ENCODE peak calls at places on chromosomes 12 and 14, in seven cellular contexts. K is thoracic aorta, H is tibial nerve, N is mesothelial cell of epicardium, S is transverse colon, Q is PC-9, X is B cell. R is an unnamed sample.
A peak's percentile ranks its signal among the peaks of the same experiment; 100 is the strongest.

GRCh38 chr12:55955800-55956508 is 9.9 kb downstream of the PMEL start:
- DNase-seq in Q (peak; percentile 93), H (no peak), X (no peak), K (no peak), N (no peak), S (peak; percentile 27), R (peak; percentile 91)

GRCh38 chr14:33646692-33647260 is 304.1 kb downstream of the EGLN3 start:
- DNase-seq in H (no peak), S (no peak), X (no peak), N (no peak), K (no peak), Q (peak; percentile 39), R (no peak)

GRCh38 chr12:49750027-49750977 is 8.9 kb downstream of the TMBIM6 start:
- DNase-seq in N (no peak), S (no peak), X (no peak), K (no peak), Q (peak; percentile 55), H (no peak), R (no peak)

GRCh38 chr12:62632521-62632920 is 165.9 kb downstream of the MON2 start:
- DNase-seq in X (no peak), N (peak; percentile 49), S (peak; percentile 35), H (peak; percentile 38), K (no peak), Q (no peak), R (no peak)

GRCh38 chr12:120847392-120848157 is 56.6 kb downstream of the SPPL3 start:
- DNase-seq in H (no peak), X (peak; percentile 51), Q (no peak), N (no peak), S (peak; percentile 18), K (no peak), R (no peak)

GRCh38 chr12:106106892-106107291 is 31.9 kb downstream of the NUAK1 start:
- DNase-seq in N (no peak), K (no peak), S (no peak), H (no peak), Q (peak; percentile 95), X (no peak), R (peak; percentile 64)

GRCh38 chr14:61891810-61892209 is 129.6 kb downstream of the SNAPC1 start:
- DNase-seq in N (no peak), S (no peak), K (no peak), Q (no peak), X (no peak), H (no peak), R (no peak)

GRCh38 chr12:56449622-56449984 is 377 bp upstream of the TIMELESS start:
- DNase-seq in K (no peak), N (no peak), H (no peak), Q (no peak), X (no peak), S (no peak), R (no peak)

GRCh38 chr14:101495827-101496778 is 65.2 kb upstream of the DIO3 start:
- DNase-seq in H (no peak), K (no peak), Q (no peak), N (no peak), S (peak; percentile 3), X (peak; percentile 26), R (peak; percentile 17)

GRCh38 chr12:21751517-21751916 is 23.0 kb downstream of the KCNJ8 start:
- DNase-seq in X (no peak), K (no peak), H (no peak), Q (no peak), N (no peak), S (no peak), R (no peak)

GRCh38 chr14:22656945-22657711 is 13.0 kb upstream of the OR6J1 start:
- DNase-seq in Q (no peak), H (no peak), K (no peak), N (no peak), S (no peak), X (no peak), R (no peak)

GRCh38 chr12:14936224-14936861 is 2.0 kb downstream of the ERP27 start:
- DNase-seq in Q (no peak), S (no peak), X (no peak), K (no peak), H (no peak), N (no peak), R (no peak)

GRCh38 chr12:20220339-20220738 is 148.0 kb upstream of the PDE3A start:
- DNase-seq in Q (no peak), K (no peak), H (no peak), N (no peak), X (no peak), S (no peak), R (peak; percentile 46)

GRCh38 chr14:55127491-55127951 is 1.5 kb upstream of the LGALS3 start:
- DNase-seq in K (no peak), H (no peak), X (no peak), N (no peak), Q (peak; percentile 99), S (peak; percentile 63), R (peak; percentile 62)

GRCh38 chr12:108635201-108635996 is 1.7 kb upstream of the SELPLG start:
- DNase-seq in S (peak; percentile 71), K (no peak), H (no peak), N (no peak), Q (no peak), X (peak; percentile 91), R (no peak)

GRCh38 chr12:102917026-102917787 is at the start of gene PAH:
- DNase-seq in X (no peak), H (no peak), S (peak; percentile 35), N (no peak), Q (no peak), K (no peak), R (peak; percentile 63)

GRCh38 chr14:60220084-60220483 is 28.9 kb upstream of the PPM1A start:
- DNase-seq in Q (no peak), K (no peak), S (no peak), H (no peak), N (no peak), X (no peak), R (no peak)

GRCh38 chr14:59428581-59429012 is 36.6 kb downstream of the GPR135 start:
- DNase-seq in Q (no peak), X (no peak), H (no peak), K (no peak), N (no peak), S (no peak), R (no peak)

GRCh38 chr12:50772470-50772869 is 8.6 kb downstream of the ATF1 start:
- DNase-seq in S (no peak), H (no peak), K (no peak), N (no peak), X (no peak), Q (no peak), R (no peak)

GRCh38 chr12:50778663-50779590 is 15.0 kb downstream of the ATF1 start:
- DNase-seq in H (no peak), K (no peak), Q (no peak), X (no peak), S (no peak), N (no peak), R (no peak)

GRCh38 chr12:50772877-50773276 is 9.0 kb downstream of the ATF1 start:
- DNase-seq in K (no peak), H (no peak), Q (no peak), N (no peak), S (no peak), X (no peak), R (no peak)

GRCh38 chr12:50780016-50780415 is 16.1 kb downstream of the ATF1 start:
- DNase-seq in Q (no peak), K (no peak), S (no peak), X (no peak), N (no peak), H (no peak), R (no peak)

DNA sequence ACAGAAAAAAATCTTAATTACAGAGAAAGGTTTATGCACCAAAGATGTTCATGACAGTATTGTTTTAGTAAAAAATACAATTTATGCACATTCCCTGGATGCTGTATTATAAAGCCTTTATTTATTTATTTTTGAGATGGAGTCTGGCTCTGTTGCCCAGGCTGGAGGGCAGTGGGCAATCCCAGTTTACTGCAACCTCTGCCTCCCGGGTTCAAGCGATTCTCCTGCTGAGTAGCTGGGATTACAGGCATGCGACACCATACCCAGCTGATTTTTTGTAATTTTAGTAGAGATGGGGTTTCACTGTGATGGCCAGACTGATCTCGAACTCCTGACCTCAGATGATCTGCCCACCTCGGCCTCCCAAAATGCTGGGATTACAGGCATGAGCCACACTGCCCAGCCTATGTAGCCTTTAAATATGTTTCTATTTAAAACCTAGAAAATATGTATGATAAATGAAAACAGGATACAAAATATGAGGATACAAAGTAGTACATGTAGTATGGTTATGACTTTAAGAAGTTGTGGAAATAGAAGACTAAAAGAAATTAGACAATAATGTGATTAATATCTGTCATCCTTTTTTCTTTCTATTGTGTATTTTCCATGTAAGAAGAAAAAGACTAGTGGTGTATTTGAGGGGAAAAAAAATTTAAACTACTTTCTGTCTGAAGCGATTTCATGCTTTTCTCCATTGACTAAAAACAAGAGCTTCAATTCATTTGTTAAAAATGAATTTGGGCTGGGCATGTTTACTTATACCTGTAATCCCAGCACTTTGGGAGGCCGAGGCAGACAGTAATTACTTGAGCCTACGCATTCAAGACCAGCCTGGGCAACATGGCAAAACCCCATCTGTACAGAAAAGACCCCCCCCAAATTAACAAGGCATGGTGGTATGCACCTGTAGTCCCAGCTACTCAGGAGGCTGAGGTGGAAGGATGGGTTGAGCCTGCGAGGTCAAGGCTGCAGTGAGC is 13.1 kb downstream of the ATF1 start:
- DNase-seq in K (no peak), H (no peak), Q (no peak), X (no peak), N (no peak), S (no peak), R (no peak)
- TF ChIP-seq CTCF in K (no peak), H (no peak), Q (no peak), X (no peak), N (no peak), S (no peak), R (no peak)

DNA sequence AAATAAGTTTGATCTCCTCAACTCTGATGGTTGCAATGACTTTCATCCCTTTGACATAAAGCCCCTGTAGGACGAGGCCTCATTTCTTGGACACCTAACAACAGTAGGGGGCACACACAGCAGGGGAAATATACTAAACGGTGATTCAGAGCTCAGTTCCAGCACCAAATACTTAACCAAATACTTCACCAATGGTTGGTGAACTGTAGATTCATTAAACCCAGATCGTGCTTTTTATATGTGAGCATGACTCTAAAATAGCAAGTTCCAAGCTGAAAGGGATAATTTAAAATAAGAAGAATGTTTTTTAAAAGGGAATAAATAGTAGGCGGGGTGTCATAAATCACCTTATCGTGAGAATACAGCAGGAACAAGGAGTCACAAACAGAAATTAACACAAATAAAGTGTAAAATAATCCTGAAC is 53.2 kb downstream of the ATG2B start:
- DNase-seq in H (no peak), S (no peak), K (no peak), X (no peak), Q (no peak), N (no peak), R (no peak)
- TF ChIP-seq CTCF in H (no peak), S (no peak), K (no peak), X (no peak), Q (no peak), N (no peak), R (no peak)

GRCh38 chr12:86186449-86186848 is 69.7 kb downstream of the MGAT4C start:
- DNase-seq in N (no peak), X (no peak), S (no peak), H (no peak), K (no peak), Q (no peak), R (no peak)
- TF ChIP-seq CTCF in N (no peak), X (no peak), S (no peak), H (no peak), K (no peak), Q (no peak), R (peak; percentile 14)

DNA sequence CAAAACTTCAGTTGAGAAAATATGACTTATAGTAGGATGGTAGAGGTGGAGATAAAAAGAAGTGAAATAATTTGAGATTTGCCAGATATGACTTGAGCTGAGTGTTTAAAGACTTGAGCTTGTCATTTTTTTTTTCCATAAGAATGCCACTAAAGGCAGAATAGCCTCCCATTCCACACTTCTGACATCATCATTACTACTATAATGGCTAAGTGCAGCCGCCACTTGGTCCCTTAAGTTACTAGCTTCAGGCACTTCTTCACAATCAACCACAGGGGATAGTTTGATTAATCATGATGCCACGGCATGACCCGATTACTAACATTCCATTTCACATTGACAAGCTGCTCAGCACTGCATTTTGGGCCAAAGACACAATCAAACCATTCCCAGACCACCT is 127.9 kb downstream of the EFCAB11 start:
- DNase-seq in S (no peak), K (no peak), N (no peak), X (no peak), H (no peak), Q (no peak), R (no peak)
- TF ChIP-seq CTCF in S (no peak), K (no peak), N (no peak), X (no peak), H (no peak), Q (no peak), R (no peak)